ENCODE peak calls at places on chromosome 12, in four cellular contexts. One of them, this sample, is unnamed.

GRCh38 chr12:123050331-123050809 is 69.9 kb downstream of the ARL6IP4 start:
- DNase-seq in GM12878: no peak
- DNase-seq in HepG2: no peak
- DNase-seq in K562: no peak
- DNase-seq in this sample: no peak

GRCh38 chr12:49332891-49333371 is 4.1 kb downstream of the C1QL4 start:
- DNase-seq in GM12878: no peak
- DNase-seq in K562: no peak
- DNase-seq in HepG2: no peak
- DNase-seq in this sample: no peak

GRCh38 chr12:68227356-68227755 is 1.7 kb upstream of the IL26 start:
- DNase-seq in HepG2: no peak
- DNase-seq in K562: no peak
- DNase-seq in GM12878: no peak
- DNase-seq in this sample: no peak

GRCh38 chr12:39605501-39605900 is 14.1 kb downstream of the ABCD2 start:
- DNase-seq in GM12878: no peak
- DNase-seq in HepG2: no peak
- DNase-seq in K562: no peak
- DNase-seq in this sample: no peak

GRCh38 chr12:76274699-76275098 is 73.5 kb downstream of the BBS10 start:
- DNase-seq in K562: no peak
- DNase-seq in HepG2: no peak
- DNase-seq in GM12878: no peak
- DNase-seq in this sample: no peak

GRCh38 chr12:28035483-28035882 is 63.0 kb upstream of the PTHLH start:
- DNase-seq in K562: peak
- DNase-seq in GM12878: no peak
- DNase-seq in HepG2: no peak
- DNase-seq in this sample: no peak

GRCh38 chr12:75979181-75979580 is 52.4 kb downstream of the PHLDA1 start:
- DNase-seq in GM12878: no peak
- DNase-seq in K562: no peak
- DNase-seq in HepG2: no peak
- DNase-seq in this sample: no peak

GRCh38 chr12:3263939-3264699 is 186.9 kb downstream of the TSPAN9 start:
- DNase-seq in GM12878: no peak
- DNase-seq in HepG2: no peak
- DNase-seq in K562: no peak
- DNase-seq in this sample: peak

GRCh38 chr12:6582196-6582595 is 14.1 kb upstream of the NOP2 start:
- DNase-seq in K562: no peak
- DNase-seq in HepG2: no peak
- DNase-seq in GM12878: no peak
- DNase-seq in this sample: peak

GRCh38 chr12:110639336-110640178 is 25.6 kb downstream of the TCTN1 start:
- DNase-seq in HepG2: no peak
- DNase-seq in K562: peak
- DNase-seq in GM12878: no peak
- DNase-seq in this sample: no peak

GRCh38 chr12:31342314-31342713 is 16.4 kb upstream of the SINHCAF start:
- DNase-seq in GM12878: no peak
- DNase-seq in K562: no peak
- DNase-seq in HepG2: no peak
- DNase-seq in this sample: no peak

GRCh38 chr12:26123482-26123980 is 1.3 kb downstream of the BHLHE41 start:
- DNase-seq in HepG2: no peak
- DNase-seq in GM12878: no peak
- DNase-seq in K562: no peak
- DNase-seq in this sample: no peak

GRCh38 chr12:1593232-1594044 is 943 bp downstream of the FBXL14 start:
- DNase-seq in GM12878: no peak
- DNase-seq in HepG2: no peak
- DNase-seq in K562: no peak
- DNase-seq in this sample: peak

GRCh38 chr12:104469523-104469922 is 12.8 kb downstream of the CHST11 start:
- DNase-seq in K562: no peak
- DNase-seq in GM12878: no peak
- DNase-seq in HepG2: no peak
- DNase-seq in this sample: no peak

GRCh38 chr12:46233418-46233817 is 35.4 kb downstream of the SLC38A1 start:
- DNase-seq in HepG2: no peak
- DNase-seq in K562: no peak
- DNase-seq in GM12878: no peak
- DNase-seq in this sample: no peak

GRCh38 chr12:109525279-109525585 is 47.8 kb downstream of the UBE3B start:
- DNase-seq in K562: no peak
- DNase-seq in GM12878: no peak
- DNase-seq in HepG2: no peak
- DNase-seq in this sample: no peak

GRCh38 chr12:114625294-114625851 is 58.6 kb downstream of the TBX3 start:
- DNase-seq in K562: peak
- DNase-seq in HepG2: peak
- DNase-seq in GM12878: no peak
- DNase-seq in this sample: peak

GRCh38 chr12:11780521-11781101 is 131.1 kb downstream of the ETV6 start:
- DNase-seq in GM12878: peak
- DNase-seq in K562: no peak
- DNase-seq in HepG2: no peak
- DNase-seq in this sample: no peak

GRCh38 chr12:50764861-50765324 is 992 bp downstream of the ATF1 start:
- DNase-seq in HepG2: peak
- DNase-seq in GM12878: no peak
- DNase-seq in K562: no peak
- DNase-seq in this sample: no peak

GRCh38 chr12:34218193-34219045 is 196.1 kb downstream of the ALG10 start:
- DNase-seq in GM12878: peak
- DNase-seq in K562: peak
- DNase-seq in HepG2: peak
- DNase-seq in this sample: peak

GRCh38 chr12:126337556-126337955 is 1272.3 kb downstream of the AACS start:
- DNase-seq in GM12878: no peak
- DNase-seq in K562: no peak
- DNase-seq in HepG2: no peak
- DNase-seq in this sample: no peak

GRCh38 chr12:32397703-32398102 is 1.7 kb upstream of the FGD4 start:
- DNase-seq in K562: no peak
- DNase-seq in HepG2: no peak
- DNase-seq in GM12878: no peak
- DNase-seq in this sample: no peak

GRCh38 chr12:127767631-127768030 is 499.3 kb upstream of the TMEM132C start:
- DNase-seq in K562: no peak
- DNase-seq in GM12878: no peak
- DNase-seq in HepG2: no peak
- DNase-seq in this sample: no peak

GRCh38 chr12:20404576-20405346 is 36.4 kb downstream of the PDE3A start:
- DNase-seq in HepG2: no peak
- DNase-seq in GM12878: no peak
- DNase-seq in K562: no peak
- DNase-seq in this sample: no peak

GRCh38 chr12:55745361-55746146 is 2.6 kb downstream of the GDF11 start:
- DNase-seq in HepG2: peak
- DNase-seq in K562: peak
- DNase-seq in GM12878: no peak
- DNase-seq in this sample: peak

GRCh38 chr12:124036117-124037109 is 63.4 kb downstream of the ZNF664 start:
- DNase-seq in GM12878: peak
- DNase-seq in K562: peak
- DNase-seq in HepG2: peak
- DNase-seq in this sample: peak

GRCh38 chr12:101172316-101172715 is 37.7 kb downstream of the SLC5A8 start:
- DNase-seq in HepG2: peak
- DNase-seq in GM12878: no peak
- DNase-seq in K562: peak
- DNase-seq in this sample: peak

GRCh38 chr12:2925322-2925995 is 33.7 kb upstream of the TEAD4 start:
- DNase-seq in K562: no peak
- DNase-seq in HepG2: no peak
- DNase-seq in GM12878: no peak
- DNase-seq in this sample: no peak

GRCh38 chr12:25822281-25822680 is 136.2 kb upstream of the RASSF8 start:
- DNase-seq in GM12878: no peak
- DNase-seq in HepG2: no peak
- DNase-seq in K562: no peak
- DNase-seq in this sample: no peak

GRCh38 chr12:69354561-69355187 is 4.9 kb upstream of the YEATS4 start:
- DNase-seq in GM12878: no peak
- DNase-seq in HepG2: peak
- DNase-seq in K562: peak
- DNase-seq in this sample: no peak

GRCh38 chr12:57521475-57522018 is 1.1 kb upstream of the MBD6 start:
- DNase-seq in GM12878: no peak
- DNase-seq in K562: no peak
- DNase-seq in HepG2: peak
- DNase-seq in this sample: no peak

GRCh38 chr12:12221560-12221959 is 45.3 kb downstream of the LRP6 start:
- DNase-seq in HepG2: no peak
- DNase-seq in K562: no peak
- DNase-seq in GM12878: peak
- DNase-seq in this sample: no peak

GRCh38 chr12:21666722-21667121 is 9.1 kb upstream of the LDHB start:
- DNase-seq in HepG2: no peak
- DNase-seq in K562: no peak
- DNase-seq in GM12878: no peak
- DNase-seq in this sample: no peak

GRCh38 chr12:122064034-122064777 is 14.3 kb upstream of the MLXIP start:
- DNase-seq in HepG2: peak
- DNase-seq in K562: peak
- DNase-seq in GM12878: peak
- DNase-seq in this sample: peak

GRCh38 chr12:110776410-110776809 is 33.7 kb upstream of the PPP1CC start:
- DNase-seq in K562: no peak
- DNase-seq in GM12878: peak
- DNase-seq in HepG2: no peak
- DNase-seq in this sample: no peak

GRCh38 chr12:53234236-53234635 is 2.2 kb upstream of the RARG start:
- DNase-seq in GM12878: no peak
- DNase-seq in HepG2: no peak
- DNase-seq in K562: no peak
- DNase-seq in this sample: no peak

GRCh38 chr12:53230971-53231858 is 794 bp downstream of the RARG start:
- DNase-seq in HepG2: no peak
- DNase-seq in GM12878: no peak
- DNase-seq in K562: no peak
- DNase-seq in this sample: no peak

GRCh38 chr12:53233671-53234091 is 1.7 kb upstream of the RARG start:
- DNase-seq in HepG2: no peak
- DNase-seq in K562: no peak
- DNase-seq in GM12878: no peak
- DNase-seq in this sample: no peak

GRCh38 chr12:53232641-53233538 is 881 bp upstream of the RARG start:
- DNase-seq in HepG2: no peak
- DNase-seq in GM12878: no peak
- DNase-seq in K562: peak
- DNase-seq in this sample: no peak

GRCh38 chr12:53231859-53232640 is at the start of gene RARG:
- DNase-seq in GM12878: no peak
- DNase-seq in K562: peak
- DNase-seq in HepG2: no peak
- DNase-seq in this sample: no peak
- TF ChIP-seq FOXK2 in GM12878: no peak
- TF ChIP-seq FOXK2 in K562: no peak
- TF ChIP-seq FOXK2 in HepG2: no peak
- TF ChIP-seq FOXK2 in this sample: no peak

GRCh38 chr12:71060426-71060825 is 97.4 kb downstream of the TSPAN8 start:
- DNase-seq in K562: no peak
- DNase-seq in GM12878: no peak
- DNase-seq in HepG2: no peak
- DNase-seq in this sample: no peak
- TF ChIP-seq FOXK2 in K562: no peak
- TF ChIP-seq FOXK2 in GM12878: no peak
- TF ChIP-seq FOXK2 in HepG2: no peak
- TF ChIP-seq FOXK2 in this sample: no peak

DNA sequence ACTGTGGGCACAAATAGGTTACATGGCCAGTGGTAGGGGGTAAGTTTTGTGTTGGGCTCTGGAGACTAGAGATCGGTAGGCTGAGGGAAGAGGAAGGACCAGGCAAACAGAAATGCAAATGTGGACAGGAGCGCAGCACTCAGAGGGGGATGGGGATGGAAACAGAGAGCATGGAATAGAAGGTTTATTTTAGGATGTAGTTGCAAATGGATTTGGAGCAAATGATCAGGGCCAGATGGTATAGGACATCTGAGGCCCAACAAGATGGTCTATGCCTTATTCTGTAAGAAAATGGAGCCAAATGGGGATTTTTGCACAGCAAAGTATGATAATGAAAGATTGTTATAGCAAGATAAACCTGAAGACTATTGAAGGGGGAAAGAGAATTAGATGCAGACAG is 102.5 kb upstream of the PTPRB start:
- DNase-seq in K562: no peak
- DNase-seq in GM12878: no peak
- DNase-seq in HepG2: no peak
- DNase-seq in this sample: no peak
- TF ChIP-seq FOXK2 in K562: no peak
- TF ChIP-seq FOXK2 in GM12878: no peak
- TF ChIP-seq FOXK2 in HepG2: no peak
- TF ChIP-seq FOXK2 in this sample: no peak

GRCh38 chr12:77377116-77377515 is 311.7 kb upstream of the E2F7 start:
- DNase-seq in HepG2: no peak
- DNase-seq in GM12878: no peak
- DNase-seq in K562: no peak
- DNase-seq in this sample: no peak
- TF ChIP-seq FOXK2 in HepG2: no peak
- TF ChIP-seq FOXK2 in GM12878: no peak
- TF ChIP-seq FOXK2 in K562: no peak
- TF ChIP-seq FOXK2 in this sample: no peak